ENCODE peak calls at places on chromosome 22, in nine cellular contexts. R is spleen, E is uterus, S is heart left ventricle, Z is right lobe of liver, Y is HCT116, B is A549, U is endothelial cell of umbilical vein, M is GM12878. G is an unnamed sample. For H3K4me1, the result is how much of the 10 kb centered on the place peaks cover.

GRCh38 chr22:45804986-45805325 is 133.3 kb downstream of the ATXN10 start:
- DNase-seq in U (peak), Z (no peak), E (no peak), R (no peak), Y (peak), B (peak), M (no peak), S (no peak), G (no peak)

GRCh38 chr22:37262346-37262745 is 18.3 kb upstream of the RAC2 start:
- DNase-seq in S (no peak), Y (no peak), B (no peak), E (no peak), U (no peak), M (no peak), R (peak), Z (peak), G (no peak)

GRCh38 chr22:50475652-50476002 is 792 bp upstream of the SBF1 start:
- DNase-seq in Y (no peak), U (no peak), R (no peak), E (no peak), S (no peak), Z (no peak), B (no peak), M (no peak), G (no peak)

GRCh38 chr22:41660416-41660815 is 28.3 kb downstream of the SNU13 start:
- DNase-seq in Z (no peak), M (no peak), U (no peak), B (no peak), R (no peak), S (peak), Y (no peak), E (no peak), G (no peak)

GRCh38 chr22:19724927-19725661 is 1.8 kb downstream of the GP1BB start:
- DNase-seq in Z (no peak), Y (no peak), U (no peak), M (no peak), R (no peak), E (no peak), B (no peak), S (no peak), G (no peak)

GRCh38 chr22:17411213-17411612 is 42.0 kb downstream of the CECR2 start:
- DNase-seq in M (no peak), U (no peak), B (no peak), R (no peak), Y (no peak), S (peak), Z (no peak), E (peak), G (no peak)

GRCh38 chr22:47287516-47287915 is 525.1 kb downstream of the TBC1D22A start:
- DNase-seq in M (no peak), E (no peak), R (no peak), B (no peak), Y (no peak), U (no peak), S (no peak), Z (no peak), G (no peak)

GRCh38 chr22:20783844-20784723 is 10.2 kb downstream of the SERPIND1 start:
- DNase-seq in R (no peak), Y (peak), U (peak), Z (no peak), M (peak), S (no peak), B (peak), E (no peak), G (peak)

GRCh38 chr22:35452351-35452781 is 52.4 kb downstream of the MCM5 start:
- DNase-seq in M (no peak), S (no peak), U (no peak), R (no peak), Y (no peak), E (no peak), B (no peak), Z (no peak), G (no peak)

GRCh38 chr22:41841085-41841712 is 8.3 kb downstream of the SREBF2 start:
- DNase-seq in E (no peak), R (no peak), U (no peak), Z (no peak), Y (no peak), B (peak), S (no peak), M (no peak), G (peak)

GRCh38 chr22:30282616-30283046 is 6.7 kb downstream of the CASTOR1 start:
- DNase-seq in M (no peak), Y (no peak), E (no peak), Z (no peak), B (no peak), R (no peak), U (no peak), S (no peak), G (no peak)

GRCh38 chr22:29093980-29094379 is 21.1 kb downstream of the KREMEN1 start:
- DNase-seq in E (peak), U (no peak), Y (no peak), S (no peak), M (no peak), R (no peak), Z (no peak), B (no peak), G (no peak)

GRCh38 chr22:19448739-19449421 is 1.4 kb upstream of the C22orf39 start:
- DNase-seq in E (no peak), M (no peak), Z (no peak), U (no peak), S (no peak), Y (no peak), R (no peak), B (no peak), G (no peak)

GRCh38 chr22:19855504-19856409 is 1.1 kb upstream of the GNB1L start:
- DNase-seq in Z (peak), S (no peak), Y (peak), U (peak), R (peak), B (peak), M (peak), E (peak), G (peak)

GRCh38 chr22:19540394-19540793 is 16.2 kb upstream of the CLDN5 start:
- DNase-seq in Z (no peak), Y (no peak), B (no peak), S (no peak), E (no peak), M (no peak), U (no peak), R (no peak), G (no peak)

GRCh38 chr22:45742866-45743450 is 71.3 kb downstream of the ATXN10 start:
- DNase-seq in R (no peak), U (no peak), E (no peak), Z (peak), B (peak), Y (no peak), S (no peak), M (no peak), G (no peak)

GRCh38 chr22:37675930-37676571 is 615 bp downstream of the LGALS1 start:
- DNase-seq in R (no peak), U (peak), E (peak), M (no peak), Z (peak), Y (no peak), B (peak), S (peak), G (peak)

GRCh38 chr22:41682033-41682807 is 6.4 kb downstream of the SNU13 start:
- DNase-seq in S (peak), Y (peak), M (peak), B (no peak), E (peak), U (peak), Z (peak), R (peak), G (peak)

GRCh38 chr22:29002603-29003002 is 59.0 kb downstream of the C22orf31 start:
- DNase-seq in S (peak), U (no peak), M (no peak), E (no peak), R (no peak), B (no peak), Z (no peak), Y (no peak), G (no peak)

GRCh38 chr22:30396871-30397655 is at the start of gene SEC14L2:
- DNase-seq in Z (peak), R (no peak), S (peak), U (peak), E (peak), Y (peak), M (no peak), B (peak), G (peak)

GRCh38 chr22:25008666-25009065 is 56.1 kb downstream of the KIAA1671 start:
- DNase-seq in E (no peak), S (no peak), Y (no peak), R (no peak), M (peak), B (peak), U (no peak), Z (no peak), G (no peak)

GRCh38 chr22:44091021-44091721 is 67.1 kb downstream of the PARVB start:
- DNase-seq in S (no peak), E (no peak), U (no peak), R (no peak), Y (peak), B (peak), M (no peak), Z (no peak), G (no peak)

GRCh38 chr22:42901790-42902508 is 44.9 kb upstream of the ARFGAP3 start:
- DNase-seq in Z (no peak), R (no peak), Y (no peak), U (no peak), M (no peak), S (peak), B (no peak), E (no peak), G (no peak)

GRCh38 chr22:42905702-42906183 is 48.7 kb upstream of the ARFGAP3 start:
- DNase-seq in R (no peak), B (no peak), Y (no peak), E (no peak), U (peak), Z (peak), S (peak), M (no peak), G (no peak)

GRCh38 chr22:42902875-42903510 is 45.9 kb upstream of the ARFGAP3 start:
- DNase-seq in R (no peak), S (no peak), B (no peak), Z (no peak), E (peak), M (no peak), U (no peak), Y (no peak), G (no peak)

GRCh38 chr22:42905217-42905616 is 48.1 kb upstream of the ARFGAP3 start:
- DNase-seq in Z (peak), B (no peak), U (peak), Y (no peak), S (no peak), R (no peak), M (no peak), E (no peak), G (no peak)

DNA sequence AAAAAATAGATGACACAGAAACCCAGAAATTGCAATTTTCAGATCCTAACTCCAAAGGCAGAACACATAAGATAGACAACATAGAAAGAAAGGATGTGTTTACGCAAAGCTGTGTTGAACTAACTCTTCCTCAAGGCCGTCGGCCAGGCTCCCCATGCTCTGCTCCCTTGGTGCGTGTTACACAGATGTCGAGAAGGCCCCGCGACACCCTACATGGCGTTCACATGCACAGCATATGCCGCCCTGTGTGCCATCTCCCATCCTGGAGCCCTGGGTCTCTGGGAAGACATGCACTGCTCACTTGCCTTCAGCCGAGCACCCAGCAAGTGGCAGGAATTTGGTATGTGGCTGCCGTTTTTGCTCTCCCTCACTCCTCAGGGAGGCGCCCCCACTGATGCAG is 47.0 kb upstream of the ARFGAP3 start:
- DNase-seq in B (no peak), U (no peak), R (no peak), S (no peak), M (no peak), Z (no peak), Y (no peak), E (no peak), G (no peak)
- H3K4me1 ChIP-seq in B (under half), U (under half), R (under half), S (half or more), M (under half), Z (under half), Y (under half), E (under half), G (under half)

GRCh38 chr22:26589845-26590524 is at the start of gene TPST2:
- DNase-seq in R (peak), M (no peak), E (peak), Z (peak), B (peak), S (peak), U (peak), Y (peak), G (peak)
- TF ChIP-seq POLR2A in R (peak), M (peak), E (peak), Z (peak), B (peak), S (peak), U (peak), Y (peak), G (peak)

DNA sequence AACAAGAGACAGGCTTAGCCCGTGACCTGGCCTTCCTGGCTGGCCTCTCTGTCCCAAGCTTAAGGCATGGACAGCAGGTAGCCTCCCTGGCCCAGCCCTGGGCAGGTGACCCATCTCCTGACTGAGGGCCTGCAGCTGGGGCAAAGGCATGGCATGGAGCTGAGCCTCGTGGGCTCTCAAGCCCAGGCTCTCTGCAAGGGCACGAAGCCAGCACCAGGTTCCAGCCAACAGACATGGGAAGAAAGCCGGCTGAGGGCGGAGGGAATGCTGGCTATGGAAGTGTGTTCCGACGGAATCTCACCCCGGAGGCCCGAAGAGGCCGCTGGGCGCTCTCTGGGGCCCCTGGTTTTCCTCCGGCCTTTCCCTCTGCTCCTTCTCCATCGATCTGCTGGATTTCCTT is 12.9 kb downstream of the DNAL4 start:
- DNase-seq in R (no peak), E (no peak), S (peak), Y (no peak), Z (no peak), M (no peak), U (no peak), B (no peak), G (no peak)
- H3K4me1 ChIP-seq in R (under half), E (under half), S (under half), Y (under half), Z (under half), M (under half), U (under half), B (under half), G (under half)

GRCh38 chr22:38715176-38715764 is 9.5 kb downstream of the GTPBP1 start:
- DNase-seq in S (no peak), M (no peak), B (no peak), E (no peak), R (peak), Z (no peak), U (no peak), Y (no peak), G (no peak)
- TF ChIP-seq POLR2A in S (no peak), M (no peak), B (no peak), E (no peak), R (no peak), Z (no peak), U (no peak), Y (no peak), G (no peak)

DNA sequence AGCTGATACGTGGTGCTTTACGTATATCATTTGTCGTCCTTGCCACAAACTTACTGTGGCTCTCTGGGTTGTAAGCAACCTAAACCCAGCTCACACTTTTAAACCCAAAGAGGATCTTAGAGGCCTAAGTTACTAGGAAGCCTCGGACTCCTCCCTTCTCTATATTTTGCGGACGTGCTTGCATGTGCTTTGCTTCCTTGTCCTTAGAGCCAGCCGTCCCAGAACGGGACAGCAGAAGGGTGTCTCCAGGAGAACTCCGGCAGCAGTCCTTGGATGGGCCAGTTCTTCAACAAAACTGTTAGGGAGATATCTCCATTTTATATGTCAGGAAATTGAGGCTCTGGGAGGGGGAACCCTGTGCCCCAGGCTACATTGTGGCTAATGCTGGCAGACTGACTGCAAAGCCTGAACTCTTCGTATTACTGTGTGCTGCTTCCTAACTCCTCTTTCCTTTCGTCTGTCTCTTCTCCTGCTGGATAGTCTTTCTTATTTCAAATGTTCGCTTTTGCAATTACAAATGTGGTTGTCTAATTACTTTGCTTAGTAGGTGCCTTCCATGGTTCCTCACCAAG is 33.8 kb downstream of the TNRC6B start:
- DNase-seq in B (no peak), U (no peak), S (no peak), M (no peak), R (no peak), Y (no peak), E (no peak), Z (no peak), G (no peak)
- H3K4me1 ChIP-seq in B (under half), U (under half), S (half or more), M (half or more), R (half or more), Y (under half), E (under half), Z (under half), G (under half)

DNA sequence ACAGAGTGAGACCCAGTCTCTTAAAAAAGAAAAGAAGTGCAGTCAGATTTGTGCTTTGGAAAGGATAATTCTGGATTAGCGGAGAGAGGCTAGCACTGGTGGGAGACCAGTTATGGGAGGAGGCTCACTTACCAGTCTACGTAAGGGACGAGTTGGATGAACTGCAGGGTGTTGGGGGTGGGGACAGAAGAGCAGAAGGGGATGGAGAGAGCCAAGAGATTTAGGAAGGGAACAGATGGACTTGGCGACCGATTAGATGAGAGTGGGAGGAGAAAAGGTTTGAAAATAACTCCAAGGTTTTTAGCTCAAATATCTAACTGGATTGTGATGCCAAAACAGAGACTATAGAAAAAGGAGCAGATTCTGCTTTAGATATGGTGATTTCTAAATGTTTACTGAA is 81.4 kb downstream of the SFI1 start:
- DNase-seq in M (no peak), U (no peak), E (no peak), S (no peak), B (no peak), Y (no peak), Z (no peak), R (no peak), G (peak)
- TF ChIP-seq POLR2A in M (no peak), U (no peak), E (no peak), S (no peak), B (no peak), Y (no peak), Z (no peak), R (no peak), G (no peak)

GRCh38 chr22:22902247-22902962 is 14.8 kb downstream of the IGLL5 start:
- DNase-seq in S (no peak), Y (no peak), U (no peak), M (peak), R (peak), B (no peak), E (no peak), Z (no peak), G (peak)
- H3K4me1 ChIP-seq in S (under half), Y (under half), U (under half), M (under half), R (under half), B (under half), E (under half), Z (under half), G (under half)

G was measured in testis.